ENCODE peak calls at places on chromosomes 1 and 21, in four cellular contexts. X is T-cell, J is iPS-NIHi11, F is activated T-cell treated with anti-CD3 and anti-CD28 coated beads for 4 hours. V is an unnamed sample.

GRCh38 chr1:119806489-119806888 is 4.8 kb downstream of the REG4 start:
- DNase-seq in X (no peak), J (no peak), F (no peak), V (no peak)

GRCh38 chr1:161772397-161772796 is 6.3 kb downstream of the ATF6 start:
- DNase-seq in X (no peak), J (no peak), F (no peak), V (no peak)

GRCh38 chr1:41639332-41639936 is 155.0 kb upstream of the EDN2 start:
- DNase-seq in X (no peak), J (no peak), F (peak), V (no peak)

GRCh38 chr1:23804183-23804582 is 3.6 kb upstream of the GALE start:
- DNase-seq in X (no peak), J (no peak), F (no peak), V (no peak)

GRCh38 chr1:16055613-16056520 is 12.3 kb downstream of the CLCNKB start:
- DNase-seq in X (peak), J (peak), F (peak), V (peak)

GRCh38 chr1:93143136-93143535 is 37.1 kb downstream of the TMED5 start:
- DNase-seq in X (no peak), J (no peak), F (no peak), V (no peak)

GRCh38 chr1:67896826-67897225 is 63.6 kb upstream of the GNG12 start:
- DNase-seq in X (no peak), J (no peak), F (no peak), V (no peak)

GRCh38 chr1:227192163-227192562 is 126.1 kb downstream of the CDC42BPA start:
- DNase-seq in X (no peak), J (peak), F (no peak), V (no peak)

GRCh38 chr1:108557311-108557710 is 2.6 kb upstream of the EEIG2 start:
- DNase-seq in X (no peak), J (no peak), F (no peak), V (no peak)

GRCh38 chr1:154497026-154497806 is 4.8 kb upstream of the TDRD10 start:
- DNase-seq in X (no peak), J (no peak), F (no peak), V (no peak)

GRCh38 chr1:89532228-89532627 is 7.6 kb downstream of the LRRC8B start:
- DNase-seq in X (no peak), J (no peak), F (no peak), V (no peak)

GRCh38 chr1:16612332-16613172 is 812 bp downstream of the NBPF1 start:
- DNase-seq in X (no peak), J (peak), F (no peak), V (peak)

GRCh38 chr21:35578831-35579470 is 481.4 kb downstream of the SETD4 start:
- DNase-seq in X (no peak), J (no peak), F (no peak), V (peak)

GRCh38 chr1:47875831-47876586 is 121.2 kb downstream of the TRABD2B start:
- DNase-seq in X (no peak), J (no peak), F (no peak), V (peak)

GRCh38 chr1:43432171-43432860 is 21.4 kb downstream of the HYI start:
- DNase-seq in X (no peak), J (no peak), F (no peak), V (no peak)

GRCh38 chr1:29893036-29893723 is 656.9 kb downstream of the PTPRU start:
- DNase-seq in X (no peak), J (peak), F (no peak), V (no peak)

GRCh38 chr21:39924577-39925308 is 57.5 kb downstream of the PCP4 start:
- DNase-seq in X (no peak), J (peak), F (no peak), V (no peak)

GRCh38 chr1:24108334-24109165 is 3.4 kb downstream of the MYOM3 start:
- DNase-seq in X (no peak), J (no peak), F (no peak), V (peak)

GRCh38 chr1:39187276-39188046 is 17.0 kb upstream of the MACF1 start:
- DNase-seq in X (no peak), J (no peak), F (no peak), V (no peak)

GRCh38 chr1:230705289-230706019 is 8.5 kb downstream of the AGT start:
- DNase-seq in X (no peak), J (no peak), F (no peak), V (no peak)

GRCh38 chr21:45538381-45539045 is 3.7 kb downstream of the SLC19A1 start:
- DNase-seq in X (no peak), J (no peak), F (no peak), V (no peak)

GRCh38 chr1:214550339-214551051 is 907 bp downstream of the PTPN14 start:
- DNase-seq in X (no peak), J (no peak), F (no peak), V (no peak)

GRCh38 chr1:70293186-70293843 is 61.2 kb downstream of the ANKRD13C start:
- DNase-seq in X (no peak), J (no peak), F (no peak), V (no peak)

GRCh38 chr21:36463991-36464390 is 15.9 kb downstream of the CLDN14 start:
- DNase-seq in X (no peak), J (no peak), F (no peak), V (no peak)

GRCh38 chr1:53257454-53258081 is 19.2 kb upstream of the MAGOH start:
- DNase-seq in X (no peak), J (no peak), F (no peak), V (no peak)

GRCh38 chr1:153429266-153430165 is 13.2 kb downstream of the S100A7A start:
- DNase-seq in X (no peak), J (no peak), F (no peak), V (no peak)

GRCh38 chr1:183243190-183244065 is 57.4 kb downstream of the LAMC2 start:
- DNase-seq in X (no peak), J (no peak), F (no peak), V (no peak)

GRCh38 chr1:18900303-18900841 is 2.0 kb downstream of the ALDH4A1 start:
- DNase-seq in X (no peak), J (no peak), F (no peak), V (peak)

GRCh38 chr1:66069976-66070375 is 277.3 kb downstream of the PDE4B start:
- DNase-seq in X (no peak), J (no peak), F (no peak), V (no peak)

GRCh38 chr1:66266350-66266749 is 267.6 kb upstream of the SGIP1 start:
- DNase-seq in X (no peak), J (no peak), F (no peak), V (no peak)

GRCh38 chr1:31595836-31596736 is 19.8 kb downstream of the TINAGL1 start:
- DNase-seq in X (no peak), J (no peak), F (no peak), V (no peak)

GRCh38 chr21:37065561-37066177 is 7.2 kb downstream of the PIGP start:
- DNase-seq in X (no peak), J (no peak), F (no peak), V (no peak)

GRCh38 chr1:42737257-42737656 is 2.8 kb downstream of the CLDN19 start:
- DNase-seq in X (no peak), J (no peak), F (no peak), V (no peak)

GRCh38 chr1:182726941-182727340 is 42.6 kb upstream of the RGS8 start:
- DNase-seq in X (no peak), J (no peak), F (no peak), V (no peak)

GRCh38 chr1:23370744-23371710 is 1.4 kb upstream of the ZNF436 start:
- DNase-seq in X (no peak), J (peak), F (no peak), V (no peak)

GRCh38 chr1:151032164-151032563 is 4.2 kb upstream of the BNIPL start:
- DNase-seq in X (no peak), J (no peak), F (no peak), V (no peak)

GRCh38 chr1:83090195-83090594 is 908.7 kb downstream of the TTLL7 start:
- DNase-seq in X (no peak), J (no peak), F (no peak), V (no peak)